ENCODE peak calls at places on chromosomes 2 and 18, in four cellular contexts. C is IMR-90; E is LoVo; V is activated gamma-delta T cell treated with anti-CD3 and anti-CD28 coated beads, Interleukin-2, amount 50 U/mL, for 16 hours. A is an unnamed sample.

GRCh38 chr2:60676950-60677349 is 79.1 kb upstream of the PAPOLG start:
- DNase-seq in C (no peak), E (no peak), V (no peak), A (peak)

GRCh38 chr2:198102120-198102519 is 297.7 kb downstream of the PLCL1 start:
- DNase-seq in C (no peak), E (no peak), V (no peak), A (no peak)

GRCh38 chr2:1731963-1732768 is 12.1 kb downstream of the PXDN start:
- DNase-seq in C (peak), E (no peak), V (no peak), A (no peak)

GRCh38 chr2:219430633-219431615 is 3.7 kb upstream of the SPEG start:
- DNase-seq in C (peak), E (no peak), V (no peak), A (no peak)

GRCh38 chr18:27363918-27364317 is 178.8 kb upstream of the CHST9 start:
- DNase-seq in C (no peak), E (peak), V (no peak), A (no peak)

GRCh38 chr2:26243643-26244478 is 571 bp downstream of the HADHA start:
- DNase-seq in C (peak), E (peak), V (no peak), A (no peak)

GRCh38 chr2:195548198-195548940 is 108.7 kb upstream of the SLC39A10 start:
- DNase-seq in C (no peak), E (no peak), V (no peak), A (no peak)

GRCh38 chr2:99544608-99545007 is 54.8 kb upstream of the REV1 start:
- DNase-seq in C (no peak), E (no peak), V (no peak), A (no peak)

GRCh38 chr2:136060401-136060940 is 57.5 kb downstream of the CXCR4 start:
- DNase-seq in C (no peak), E (no peak), V (no peak), A (no peak)

GRCh38 chr2:24871852-24872323 is 48.1 kb downstream of the ADCY3 start:
- DNase-seq in C (peak), E (no peak), V (no peak), A (no peak)